ENCODE peak calls at places on chromosome 1, in six cellular contexts. C, X, U, D, J and H are unnamed samples.

GRCh38 chr1:85347908-85348307 is 71.5 kb upstream of the BCL10 start:
- DNase-seq in C (no peak), X (no peak), U (no peak), D (no peak), J (no peak), H (no peak)

GRCh38 chr1:45925728-45926287 is 122.4 kb downstream of the MAST2 start:
- DNase-seq in C (no peak), X (no peak), U (no peak), D (no peak), J (no peak), H (no peak)

GRCh38 chr1:104387716-104388508 is 638.2 kb downstream of the AMY1C start:
- DNase-seq in C (no peak), X (no peak), U (no peak), D (no peak), J (no peak), H (no peak)

GRCh38 chr1:63780541-63780940 is 6.7 kb downstream of the ROR1 start:
- DNase-seq in C (no peak), X (no peak), U (no peak), D (no peak), J (no peak), H (no peak)

GRCh38 chr1:169117599-169117998 is 11.1 kb downstream of the ATP1B1 start:
- DNase-seq in C (no peak), X (no peak), U (no peak), D (no peak), J (no peak), H (no peak)

GRCh38 chr1:102002057-102002456 is 5.3 kb upstream of the OLFM3 start:
- DNase-seq in C (no peak), X (no peak), U (peak; percentile 39), D (peak; percentile 67), J (no peak), H (no peak)

GRCh38 chr1:214933375-214933774 is 149.2 kb upstream of the KCNK2 start:
- DNase-seq in C (no peak), X (no peak), U (no peak), D (no peak), J (no peak), H (no peak)

GRCh38 chr1:55235722-55236121 is 20.6 kb upstream of the USP24 start:
- DNase-seq in C (peak; percentile 66), X (no peak), U (peak; percentile 16), D (no peak), J (no peak), H (no peak)

GRCh38 chr1:147591993-147592392 is 50.7 kb downstream of the BCL9 start:
- DNase-seq in C (no peak), X (no peak), U (no peak), D (no peak), J (no peak), H (no peak)

GRCh38 chr1:186750250-186750649 is 70.0 kb upstream of the PTGS2 start:
- DNase-seq in C (no peak), X (no peak), U (peak; percentile 10), D (no peak), J (no peak), H (no peak)

GRCh38 chr1:47444578-47445465 is 7.0 kb downstream of the FOXD2 start:
- DNase-seq in C (no peak), X (no peak), U (no peak), D (no peak), J (no peak), H (no peak)